ENCODE peak calls at places on chromosomes 12 and 14, in four cellular contexts. One of them, this sample, is unnamed.

GRCh38 chr14:72613196-72613974 is 280.5 kb downstream of the DPF3 start:
- DNase-seq in uterus: peak; percentile 25
- DNase-seq in osteoblast: peak; percentile 51
- DNase-seq in cardiac muscle cell: peak; percentile 91
- DNase-seq in this sample: no peak

GRCh38 chr14:55975281-55975905 is 142.8 kb upstream of the PELI2 start:
- DNase-seq in cardiac muscle cell: no peak
- DNase-seq in uterus: no peak
- DNase-seq in osteoblast: no peak
- DNase-seq in this sample: no peak

GRCh38 chr12:109827566-109828550 is 5.3 kb downstream of the TRPV4 start:
- DNase-seq in cardiac muscle cell: no peak
- DNase-seq in osteoblast: peak; percentile 73
- DNase-seq in uterus: no peak
- DNase-seq in this sample: no peak

GRCh38 chr14:103089386-103090335 is 4.9 kb upstream of the EXOC3L4 start:
- DNase-seq in cardiac muscle cell: no peak
- DNase-seq in uterus: no peak
- DNase-seq in osteoblast: peak; percentile 85
- DNase-seq in this sample: no peak

GRCh38 chr14:99136047-99136400 is 136.0 kb downstream of the BCL11B start:
- DNase-seq in osteoblast: peak; percentile 10
- DNase-seq in cardiac muscle cell: no peak
- DNase-seq in uterus: no peak
- DNase-seq in this sample: no peak

GRCh38 chr12:38728894-38729293 is 176.5 kb downstream of the CPNE8 start:
- DNase-seq in uterus: no peak
- DNase-seq in osteoblast: no peak
- DNase-seq in cardiac muscle cell: no peak
- DNase-seq in this sample: no peak

GRCh38 chr12:48925218-48925871 is at the start of gene FKBP11:
- DNase-seq in cardiac muscle cell: peak; percentile 39
- DNase-seq in uterus: peak; percentile 57
- DNase-seq in osteoblast: peak; percentile 94
- DNase-seq in this sample: no peak

GRCh38 chr12:27220057-27220987 is 23.8 kb upstream of the STK38L start:
- DNase-seq in osteoblast: peak; percentile 37
- DNase-seq in uterus: no peak
- DNase-seq in cardiac muscle cell: no peak
- DNase-seq in this sample: no peak

GRCh38 chr12:110546339-110546738 is 36.8 kb downstream of the PPTC7 start:
- DNase-seq in osteoblast: peak; percentile 72
- DNase-seq in cardiac muscle cell: no peak
- DNase-seq in uterus: no peak
- DNase-seq in this sample: no peak

GRCh38 chr12:13362260-13362841 is 165.8 kb downstream of the EMP1 start:
- DNase-seq in osteoblast: peak; percentile 89
- DNase-seq in cardiac muscle cell: peak; percentile 71
- DNase-seq in uterus: no peak
- DNase-seq in this sample: no peak

GRCh38 chr14:68271996-68272395 is 452.4 kb downstream of the RAD51B start:
- DNase-seq in cardiac muscle cell: no peak
- DNase-seq in uterus: no peak
- DNase-seq in osteoblast: no peak
- DNase-seq in this sample: no peak

GRCh38 chr12:86006727-86007126 is 132.6 kb downstream of the NTS start:
- DNase-seq in uterus: no peak
- DNase-seq in cardiac muscle cell: no peak
- DNase-seq in osteoblast: no peak
- DNase-seq in this sample: no peak

GRCh38 chr12:132566551-132567131 is 43.7 kb downstream of the LRCOL1 start:
- DNase-seq in uterus: no peak
- DNase-seq in cardiac muscle cell: no peak
- DNase-seq in osteoblast: no peak
- DNase-seq in this sample: no peak

GRCh38 chr14:93142854-93143652 is 27.3 kb upstream of the ITPK1 start:
- DNase-seq in osteoblast: no peak
- DNase-seq in uterus: no peak
- DNase-seq in cardiac muscle cell: no peak
- DNase-seq in this sample: no peak

GRCh38 chr14:57486767-57487379 is 6.8 kb downstream of the CCDC198 start:
- DNase-seq in uterus: no peak
- DNase-seq in osteoblast: peak; percentile 11
- DNase-seq in cardiac muscle cell: peak; percentile 58
- DNase-seq in this sample: no peak

GRCh38 chr12:98618952-98619351 is 25.5 kb downstream of the SLC25A3 start:
- DNase-seq in osteoblast: peak; percentile 60
- DNase-seq in uterus: no peak
- DNase-seq in cardiac muscle cell: no peak
- DNase-seq in this sample: no peak

GRCh38 chr12:593396-593976 is 69.8 kb downstream of the NINJ2 start:
- DNase-seq in osteoblast: no peak
- DNase-seq in uterus: no peak
- DNase-seq in cardiac muscle cell: no peak
- DNase-seq in this sample: no peak

GRCh38 chr14:61671086-61671485 is 24.2 kb upstream of the HIF1A start:
- DNase-seq in cardiac muscle cell: no peak
- DNase-seq in uterus: no peak
- DNase-seq in osteoblast: no peak
- DNase-seq in this sample: no peak

GRCh38 chr12:57726884-57727757 is 11.4 kb downstream of the AGAP2 start:
- DNase-seq in cardiac muscle cell: peak; percentile 73
- DNase-seq in uterus: no peak
- DNase-seq in osteoblast: peak; percentile 86
- DNase-seq in this sample: no peak

GRCh38 chr12:39619316-39619659 is 315 bp downstream of the ABCD2 start:
- DNase-seq in osteoblast: no peak
- DNase-seq in cardiac muscle cell: no peak
- DNase-seq in uterus: no peak
- DNase-seq in this sample: no peak

GRCh38 chr14:74299061-74299545 is 3.6 kb downstream of the ABCD4 start:
- DNase-seq in osteoblast: no peak
- DNase-seq in uterus: no peak
- DNase-seq in cardiac muscle cell: no peak
- DNase-seq in this sample: no peak
- H3K4me3 ChIP-seq in osteoblast: no peak overlapping the region
- H3K4me3 ChIP-seq in uterus: no peak overlapping the region
- H3K4me3 ChIP-seq in cardiac muscle cell: no peak overlapping the region
- H3K4me3 ChIP-seq in this sample: no peak overlapping the region

GRCh38 chr14:33879684-33880286 is 71.1 kb downstream of the EGLN3 start:
- DNase-seq in osteoblast: no peak
- DNase-seq in uterus: no peak
- DNase-seq in cardiac muscle cell: no peak
- DNase-seq in this sample: no peak

GRCh38 chr14:33884916-33885315 is 66.0 kb downstream of the EGLN3 start:
- DNase-seq in osteoblast: no peak
- DNase-seq in uterus: no peak
- DNase-seq in cardiac muscle cell: no peak
- DNase-seq in this sample: no peak

GRCh38 chr14:33876274-33876673 is 74.6 kb downstream of the EGLN3 start:
- DNase-seq in cardiac muscle cell: no peak
- DNase-seq in osteoblast: no peak
- DNase-seq in uterus: no peak
- DNase-seq in this sample: no peak

GRCh38 chr14:33880330-33880729 is 70.5 kb downstream of the EGLN3 start:
- DNase-seq in osteoblast: no peak
- DNase-seq in cardiac muscle cell: no peak
- DNase-seq in uterus: no peak
- DNase-seq in this sample: no peak
- TF ChIP-seq CTCF in osteoblast: no peak
- TF ChIP-seq CTCF in cardiac muscle cell: no peak
- TF ChIP-seq CTCF in uterus: no peak
- TF ChIP-seq CTCF in this sample: no peak

DNA sequence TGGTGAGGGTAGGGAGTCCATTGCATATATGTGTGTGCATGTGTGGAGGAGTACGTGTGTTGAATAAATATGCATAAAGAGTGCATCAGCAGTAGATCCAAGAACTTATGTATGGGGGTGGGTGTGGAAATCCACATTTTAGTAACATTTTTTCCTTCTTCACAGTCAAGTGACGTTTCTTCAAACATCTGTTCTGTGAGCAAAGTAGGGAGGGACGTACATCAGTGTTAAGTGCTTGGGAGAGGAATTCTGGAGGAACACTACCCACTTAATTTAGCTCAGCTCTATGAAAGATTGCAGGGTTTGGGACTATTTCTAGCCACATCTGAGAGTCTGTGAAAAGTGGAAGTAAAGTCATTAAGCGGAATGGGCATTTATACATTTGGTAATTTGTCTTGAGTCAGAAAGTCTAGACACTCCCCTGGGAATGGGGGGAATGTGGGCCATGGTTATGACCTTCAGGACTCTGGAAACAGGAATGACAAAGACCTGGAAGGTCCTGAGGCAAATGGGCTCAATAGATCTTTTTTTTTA is 156.4 kb upstream of the PLXNC1 start:
- DNase-seq in cardiac muscle cell: no peak
- DNase-seq in osteoblast: peak; percentile 76
- DNase-seq in uterus: no peak
- DNase-seq in this sample: no peak
- H3K9me3 ChIP-seq in cardiac muscle cell: no peaks in the 10 kb centered on the region
- H3K9me3 ChIP-seq in osteoblast: no peaks in the 10 kb centered on the region
- H3K9me3 ChIP-seq in uterus: no peaks in the 10 kb centered on the region
- H3K9me3 ChIP-seq in this sample: no peaks in the 10 kb centered on the region

GRCh38 chr12:130764475-130765185 is 48.5 kb upstream of the RIMBP2 start:
- DNase-seq in uterus: no peak
- DNase-seq in osteoblast: no peak
- DNase-seq in cardiac muscle cell: peak; percentile 31
- DNase-seq in this sample: no peak

GRCh38 chr12:130765186-130765659 is 49.1 kb upstream of the RIMBP2 start:
- DNase-seq in cardiac muscle cell: peak; percentile 14
- DNase-seq in uterus: no peak
- DNase-seq in osteoblast: no peak
- DNase-seq in this sample: no peak

GRCh38 chr12:130762319-130762675 is 46.2 kb upstream of the RIMBP2 start:
- DNase-seq in cardiac muscle cell: no peak
- DNase-seq in osteoblast: no peak
- DNase-seq in uterus: no peak
- DNase-seq in this sample: no peak

GRCh38 chr12:130764073-130764472 is 48.0 kb upstream of the RIMBP2 start:
- DNase-seq in uterus: no peak
- DNase-seq in osteoblast: no peak
- DNase-seq in cardiac muscle cell: peak; percentile 13
- DNase-seq in this sample: no peak

GRCh38 chr12:130761537-130762318 is 45.6 kb upstream of the RIMBP2 start:
- DNase-seq in cardiac muscle cell: peak; percentile 58
- DNase-seq in uterus: peak; percentile 32
- DNase-seq in osteoblast: peak; percentile 94
- DNase-seq in this sample: no peak
- H3K4me3 ChIP-seq in cardiac muscle cell: no peak overlapping the region
- H3K4me3 ChIP-seq in uterus: no peak overlapping the region
- H3K4me3 ChIP-seq in osteoblast: no peak overlapping the region
- H3K4me3 ChIP-seq in this sample: no peak overlapping the region

GRCh38 chr14:24241829-24242443 is 487 bp downstream of the TINF2 start:
- DNase-seq in uterus: peak; percentile 92
- DNase-seq in osteoblast: peak; percentile 99
- DNase-seq in cardiac muscle cell: peak; percentile 94
- DNase-seq in this sample: peak; percentile 88
- TF ChIP-seq CTCF in uterus: peak; percentile 56
- TF ChIP-seq CTCF in osteoblast: peak; percentile 34
- TF ChIP-seq CTCF in cardiac muscle cell: peak; percentile 42
- TF ChIP-seq CTCF in this sample: peak; percentile 83

DNA sequence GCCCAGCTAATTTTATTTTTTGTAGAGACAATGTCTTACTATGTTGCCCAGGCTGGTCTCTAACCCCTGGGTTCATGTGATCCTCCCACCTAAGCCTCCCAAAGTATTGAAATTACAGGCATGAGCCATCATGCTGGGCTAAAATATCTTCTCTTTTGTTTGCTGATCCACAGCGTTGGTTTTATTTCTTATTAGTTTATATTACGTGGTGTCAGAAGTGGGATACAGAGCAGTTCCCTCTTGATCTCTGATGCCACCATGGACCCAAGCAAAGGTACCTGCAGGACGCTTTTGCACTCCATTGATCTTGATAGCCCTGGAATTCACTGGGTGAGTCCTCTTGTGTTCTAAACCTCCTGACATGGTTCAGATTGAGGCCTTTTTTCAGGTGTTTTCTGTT is 43.8 kb upstream of the RESF1 start:
- DNase-seq in osteoblast: no peak
- DNase-seq in uterus: no peak
- DNase-seq in cardiac muscle cell: no peak
- DNase-seq in this sample: no peak
- H3K9me3 ChIP-seq in osteoblast: peaks cover 2% of the 10 kb centered on the region
- H3K9me3 ChIP-seq in uterus: no peaks in the 10 kb centered on the region
- H3K9me3 ChIP-seq in cardiac muscle cell: no peaks in the 10 kb centered on the region
- H3K9me3 ChIP-seq in this sample: no peaks in the 10 kb centered on the region

This sample was measured in esophagus squamous epithelium.